ENCODE peak calls at places on chromosomes 5 and 9, in four cellular contexts. One of them, this sample, is unnamed.

GRCh38 chr5:8908055-8908683 is 637.7 kb downstream of the SEMA5A start:
- DNase-seq in stomach: no peak
- DNase-seq in esophagus squamous epithelium: no peak
- DNase-seq in adrenal gland: no peak
- DNase-seq in this sample: peak

GRCh38 chr5:86461169-86461956 is 156.4 kb upstream of the COX7C start:
- DNase-seq in stomach: no peak
- DNase-seq in esophagus squamous epithelium: no peak
- DNase-seq in adrenal gland: no peak
- DNase-seq in this sample: no peak

GRCh38 chr5:968953-969352 is 39.6 kb upstream of the NKD2 start:
- DNase-seq in stomach: no peak
- DNase-seq in esophagus squamous epithelium: no peak
- DNase-seq in adrenal gland: no peak
- DNase-seq in this sample: no peak

GRCh38 chr5:103340132-103340531 is 81.6 kb downstream of the MACIR start:
- DNase-seq in stomach: no peak
- DNase-seq in esophagus squamous epithelium: no peak
- DNase-seq in adrenal gland: no peak
- DNase-seq in this sample: no peak

GRCh38 chr9:133499892-133500270 is 21.0 kb upstream of the SLC2A6 start:
- DNase-seq in stomach: no peak
- DNase-seq in esophagus squamous epithelium: no peak
- DNase-seq in adrenal gland: no peak
- DNase-seq in this sample: no peak

GRCh38 chr5:82107277-82107676 is 135.5 kb downstream of the ATG10 start:
- DNase-seq in stomach: no peak
- DNase-seq in esophagus squamous epithelium: no peak
- DNase-seq in adrenal gland: no peak
- DNase-seq in this sample: no peak

GRCh38 chr9:121440265-121440664 is 59.4 kb downstream of the GGTA1 start:
- DNase-seq in stomach: no peak
- DNase-seq in esophagus squamous epithelium: no peak
- DNase-seq in adrenal gland: no peak
- DNase-seq in this sample: no peak

GRCh38 chr9:76159288-76159926 is 234.8 kb downstream of the RFK start:
- DNase-seq in stomach: no peak
- DNase-seq in esophagus squamous epithelium: no peak
- DNase-seq in adrenal gland: no peak
- DNase-seq in this sample: no peak

GRCh38 chr5:130335116-130335515 is 430.9 kb downstream of the CHSY3 start:
- DNase-seq in stomach: no peak
- DNase-seq in esophagus squamous epithelium: no peak
- DNase-seq in adrenal gland: no peak
- DNase-seq in this sample: no peak

GRCh38 chr9:111633389-111633736 is 2.2 kb downstream of the DNAJC25 start:
- DNase-seq in stomach: no peak
- DNase-seq in esophagus squamous epithelium: no peak
- DNase-seq in adrenal gland: no peak
- DNase-seq in this sample: no peak

GRCh38 chr9:111631071-111631971 is at the start of gene DNAJC25:
- DNase-seq in stomach: peak
- DNase-seq in esophagus squamous epithelium: peak
- DNase-seq in adrenal gland: peak
- DNase-seq in this sample: peak

GRCh38 chr9:111632695-111633388 is 1.7 kb downstream of the DNAJC25 start:
- DNase-seq in stomach: no peak
- DNase-seq in esophagus squamous epithelium: no peak
- DNase-seq in adrenal gland: no peak
- DNase-seq in this sample: no peak

GRCh38 chr9:111632051-111632450 is 917 bp downstream of the DNAJC25 start:
- DNase-seq in stomach: no peak
- DNase-seq in esophagus squamous epithelium: no peak
- DNase-seq in adrenal gland: no peak
- DNase-seq in this sample: no peak

GRCh38 chr9:111630182-111631070 is 708 bp upstream of the DNAJC25 start:
- DNase-seq in stomach: no peak
- DNase-seq in esophagus squamous epithelium: no peak
- DNase-seq in adrenal gland: no peak
- DNase-seq in this sample: peak
- H3K27ac ChIP-seq in stomach: peak
- H3K27ac ChIP-seq in esophagus squamous epithelium: peak
- H3K27ac ChIP-seq in adrenal gland: no peak
- H3K27ac ChIP-seq in this sample: no peak

GRCh38 chr5:127299678-127300077 is 9.1 kb downstream of the MEGF10 start:
- DNase-seq in stomach: no peak
- DNase-seq in esophagus squamous epithelium: no peak
- DNase-seq in adrenal gland: no peak
- DNase-seq in this sample: no peak
- TF ChIP-seq CTCF in stomach: no peak
- TF ChIP-seq CTCF in esophagus squamous epithelium: no peak
- TF ChIP-seq CTCF in adrenal gland: no peak
- TF ChIP-seq CTCF in this sample: no peak

GRCh38 chr9:4296217-4296616 is 3.7 kb downstream of the GLIS3 start:
- DNase-seq in stomach: no peak
- DNase-seq in esophagus squamous epithelium: no peak
- DNase-seq in adrenal gland: no peak
- DNase-seq in this sample: no peak

GRCh38 chr9:4299006-4299795 is 667 bp downstream of the GLIS3 start:
- DNase-seq in stomach: peak
- DNase-seq in esophagus squamous epithelium: no peak
- DNase-seq in adrenal gland: peak
- DNase-seq in this sample: peak

GRCh38 chr9:4297151-4297794 is 2.6 kb downstream of the GLIS3 start:
- DNase-seq in stomach: peak
- DNase-seq in esophagus squamous epithelium: peak
- DNase-seq in adrenal gland: peak
- DNase-seq in this sample: peak

GRCh38 chr9:4298255-4299005 is 1.4 kb downstream of the GLIS3 start:
- DNase-seq in stomach: peak
- DNase-seq in esophagus squamous epithelium: no peak
- DNase-seq in adrenal gland: peak
- DNase-seq in this sample: peak

GRCh38 chr9:4297795-4298254 is 2.0 kb downstream of the GLIS3 start:
- DNase-seq in stomach: peak
- DNase-seq in esophagus squamous epithelium: no peak
- DNase-seq in adrenal gland: peak
- DNase-seq in this sample: peak
- TF ChIP-seq POLR2A in stomach: no peak
- TF ChIP-seq POLR2A in esophagus squamous epithelium: peak
- TF ChIP-seq POLR2A in adrenal gland: no peak
- TF ChIP-seq POLR2A in this sample: peak

DNA sequence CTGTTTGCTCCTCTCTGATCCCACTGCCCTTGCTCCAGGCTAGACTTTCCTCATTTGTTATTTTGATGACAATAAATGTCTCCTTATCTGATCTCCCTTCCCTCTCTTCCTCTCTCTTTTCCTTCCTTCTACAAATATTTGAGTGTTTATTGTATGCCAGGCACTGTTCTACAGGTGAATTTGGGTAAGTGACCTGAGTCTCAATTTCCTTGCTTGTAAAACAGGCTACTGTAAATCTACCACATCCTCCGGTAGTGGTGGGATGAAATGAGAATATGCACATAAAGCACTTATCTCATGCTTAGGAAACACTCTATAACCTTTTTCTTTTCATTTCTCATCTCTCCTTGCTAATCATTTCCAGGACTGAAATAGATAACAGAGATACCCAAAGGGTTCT is 86.4 kb downstream of the HMHB1 start:
- DNase-seq in stomach: no peak
- DNase-seq in esophagus squamous epithelium: no peak
- DNase-seq in adrenal gland: no peak
- DNase-seq in this sample: no peak
- H3K27ac ChIP-seq in stomach: no peak
- H3K27ac ChIP-seq in esophagus squamous epithelium: no peak
- H3K27ac ChIP-seq in adrenal gland: no peak
- H3K27ac ChIP-seq in this sample: no peak

GRCh38 chr5:146048994-146049703 is 56.2 kb downstream of the PLAC8L1 start:
- DNase-seq in stomach: peak
- DNase-seq in esophagus squamous epithelium: no peak
- DNase-seq in adrenal gland: peak
- DNase-seq in this sample: peak
- TF ChIP-seq CTCF in stomach: no peak
- TF ChIP-seq CTCF in esophagus squamous epithelium: peak
- TF ChIP-seq CTCF in adrenal gland: peak
- TF ChIP-seq CTCF in this sample: peak

GRCh38 chr9:125204477-125204876 is 4.1 kb downstream of the RABEPK start:
- DNase-seq in stomach: no peak
- DNase-seq in esophagus squamous epithelium: no peak
- DNase-seq in adrenal gland: no peak
- DNase-seq in this sample: no peak

GRCh38 chr9:125203259-125203658 is 2.9 kb downstream of the RABEPK start:
- DNase-seq in stomach: no peak
- DNase-seq in esophagus squamous epithelium: no peak
- DNase-seq in adrenal gland: no peak
- DNase-seq in this sample: no peak

DNA sequence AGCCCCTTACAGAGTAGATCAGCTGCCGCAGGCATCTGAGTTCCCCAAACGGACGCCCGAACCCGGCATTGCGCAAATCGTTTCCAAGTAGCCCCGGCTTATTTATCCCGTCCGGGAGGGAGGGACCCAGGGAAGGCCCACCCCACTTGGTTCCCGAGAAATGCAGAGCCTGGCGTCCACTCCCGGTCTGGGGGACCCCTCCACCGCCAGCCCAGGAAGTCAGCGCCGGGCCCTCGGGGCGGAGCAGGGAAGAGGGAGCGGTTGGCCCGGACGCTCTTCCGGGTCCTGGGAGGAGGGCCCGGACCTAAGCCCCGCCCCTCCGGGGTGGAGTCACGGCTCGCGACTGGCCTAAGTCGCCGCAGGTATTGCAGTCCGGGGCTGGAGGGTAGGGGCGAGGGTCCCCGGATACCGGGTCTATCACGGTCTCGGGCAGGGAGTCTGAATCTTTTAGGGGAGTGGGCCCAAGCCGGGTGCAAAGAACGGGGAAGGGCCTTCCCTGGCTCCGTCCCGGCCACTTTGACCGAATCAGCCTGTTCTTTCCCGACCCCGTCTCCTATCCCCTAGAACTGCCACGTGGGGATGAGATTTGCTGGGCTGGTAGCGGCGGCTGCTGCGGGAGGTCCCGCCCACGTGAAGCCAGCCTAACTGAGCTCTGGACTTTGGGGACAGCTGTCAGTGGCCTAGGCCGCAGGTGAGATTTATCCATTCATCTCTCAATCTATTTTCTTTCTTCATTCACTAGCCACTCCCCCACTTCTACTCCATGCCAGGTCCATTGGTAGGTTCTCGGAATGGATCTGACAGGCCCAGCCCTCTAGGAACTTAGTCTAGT is at the start of gene RABEPK:
- DNase-seq in stomach: peak
- DNase-seq in esophagus squamous epithelium: peak
- DNase-seq in adrenal gland: peak
- DNase-seq in this sample: peak
- TF ChIP-seq POLR2A in stomach: no peak
- TF ChIP-seq POLR2A in esophagus squamous epithelium: peak
- TF ChIP-seq POLR2A in adrenal gland: peak
- TF ChIP-seq POLR2A in this sample: no peak

GRCh38 chr9:81833563-81834345 is 94.5 kb upstream of the SPATA31D4 start:
- DNase-seq in stomach: peak
- DNase-seq in esophagus squamous epithelium: no peak
- DNase-seq in adrenal gland: peak
- DNase-seq in this sample: no peak
- H3K27ac ChIP-seq in stomach: no peak
- H3K27ac ChIP-seq in esophagus squamous epithelium: peak
- H3K27ac ChIP-seq in adrenal gland: peak
- H3K27ac ChIP-seq in this sample: no peak